ENCODE peak calls at places on chromosomes 11 and 22, in eight cellular contexts. K, L, H, G, I, B, C and J are unnamed samples.

GRCh38 chr11:66768818-66769217 is 39.8 kb upstream of the SPTBN2 start:
- DNase-seq in G (no peak), I (no peak), K (no peak), H (no peak), C (no peak), L (no peak), B (no peak), J (no peak)

GRCh38 chr22:20551805-20552449 is 44.5 kb downstream of the MED15 start:
- DNase-seq in B (peak; percentile 62), C (no peak), G (no peak), H (peak; percentile 66), K (no peak), I (no peak), L (no peak), J (no peak)

GRCh38 chr11:129636926-129637325 is 178.7 kb upstream of the TMEM45B start:
- DNase-seq in H (no peak), I (no peak), B (no peak), L (no peak), K (no peak), G (no peak), C (no peak), J (no peak)

GRCh38 chr22:50471197-50471847 is 3.5 kb downstream of the SBF1 start:
- DNase-seq in G (no peak), L (no peak), C (no peak), H (no peak), K (no peak), I (no peak), B (no peak), J (no peak)

GRCh38 chr22:28896611-28897010 is 13.2 kb downstream of the ZNRF3 start:
- DNase-seq in C (no peak), K (no peak), G (no peak), H (no peak), B (no peak), L (no peak), I (no peak), J (no peak)

GRCh38 chr11:22461626-22462025 is 123.4 kb downstream of the SLC17A6 start:
- DNase-seq in B (no peak), I (no peak), G (no peak), C (no peak), L (no peak), H (no peak), K (no peak), J (peak; percentile 72)

GRCh38 chr11:48307760-48308386 is 1.9 kb downstream of the OR4S1 start:
- DNase-seq in H (no peak), G (peak; percentile 63), L (no peak), B (no peak), K (peak; percentile 37), C (peak; percentile 45), I (peak; percentile 30), J (peak; percentile 82)

GRCh38 chr11:103792981-103793468 is 243.4 kb upstream of the DDI1 start:
- DNase-seq in K (no peak), I (no peak), B (no peak), H (no peak), G (no peak), C (no peak), L (no peak), J (no peak)

GRCh38 chr22:50656122-50657070 is 16.2 kb upstream of the SHANK3 start:
- DNase-seq in K (no peak), I (no peak), G (no peak), C (peak; percentile 92), H (no peak), L (peak; percentile 52), B (no peak), J (peak; percentile 39)

GRCh38 chr11:14480716-14481115 is 18.9 kb downstream of the COPB1 start:
- DNase-seq in H (no peak), I (no peak), B (no peak), G (no peak), C (no peak), K (no peak), L (no peak), J (no peak)

GRCh38 chr22:49769691-49770315 is 57.9 kb downstream of the BRD1 start:
- DNase-seq in K (no peak), G (no peak), C (no peak), I (no peak), B (peak; percentile 21), H (peak; percentile 39), L (peak; percentile 22), J (no peak)

GRCh38 chr11:1559103-1559951 is 12.7 kb downstream of the DUSP8 start:
- DNase-seq in H (peak; percentile 91), B (peak; percentile 95), L (peak; percentile 92), K (no peak), I (peak; percentile 76), G (no peak), C (peak; percentile 79), J (no peak)

GRCh38 chr11:19951558-19952083 is 208.7 kb downstream of the DBX1 start:
- DNase-seq in K (no peak), L (no peak), I (no peak), G (no peak), H (no peak), B (no peak), C (peak; percentile 47), J (peak; percentile 93)

GRCh38 chr22:48161354-48161753 is 1398.9 kb downstream of the TBC1D22A start:
- DNase-seq in C (no peak), B (no peak), I (no peak), L (no peak), G (no peak), K (no peak), H (no peak), J (no peak)

GRCh38 chr11:68962527-68963250 is 18.1 kb downstream of the MRGPRD start:
- DNase-seq in L (peak; percentile 19), B (peak; percentile 21), K (no peak), C (no peak), H (no peak), I (no peak), G (peak; percentile 30), J (peak; percentile 65)

GRCh38 chr11:27701262-27702105 is 1.2 kb upstream of the BDNF start:
- DNase-seq in L (no peak), B (peak; percentile 60), I (no peak), K (no peak), G (no peak), C (no peak), H (peak; percentile 63), J (no peak)